ENCODE peak calls at places on chromosomes 3 and 15, in six cellular contexts. One of them, this sample, is unnamed.

GRCh38 chr15:25864966-25865365 is 1.8 kb upstream of the ATP10A start:
- DNase-seq in K562: no peak
- DNase-seq in fibroblast of pulmonary artery: no peak
- DNase-seq in uterus: no peak
- DNase-seq in PC-9: no peak
- DNase-seq in endothelial cell: no peak
- DNase-seq in this sample: no peak

GRCh38 chr3:54424283-54424682 is 301.9 kb downstream of the CACNA2D3 start:
- DNase-seq in endothelial cell: no peak
- DNase-seq in PC-9: no peak
- DNase-seq in fibroblast of pulmonary artery: no peak
- DNase-seq in K562: no peak
- DNase-seq in uterus: no peak
- DNase-seq in this sample: no peak

GRCh38 chr15:49036650-49037545 is 9.3 kb downstream of the SECISBP2L start:
- DNase-seq in endothelial cell: no peak
- DNase-seq in PC-9: no peak
- DNase-seq in fibroblast of pulmonary artery: peak
- DNase-seq in K562: no peak
- DNase-seq in uterus: no peak
- DNase-seq in this sample: no peak

GRCh38 chr3:184773341-184774186 is 38.4 kb upstream of the VPS8 start:
- DNase-seq in endothelial cell: no peak
- DNase-seq in fibroblast of pulmonary artery: no peak
- DNase-seq in K562: no peak
- DNase-seq in PC-9: no peak
- DNase-seq in uterus: peak
- DNase-seq in this sample: no peak

GRCh38 chr3:35383719-35384555 is 255.4 kb upstream of the ARPP21 start:
- DNase-seq in PC-9: no peak
- DNase-seq in K562: no peak
- DNase-seq in uterus: no peak
- DNase-seq in fibroblast of pulmonary artery: peak
- DNase-seq in endothelial cell: no peak
- DNase-seq in this sample: no peak

GRCh38 chr3:46416134-46417119 is 9.4 kb downstream of the CCRL2 start:
- DNase-seq in PC-9: no peak
- DNase-seq in uterus: no peak
- DNase-seq in endothelial cell: no peak
- DNase-seq in K562: peak
- DNase-seq in fibroblast of pulmonary artery: no peak
- DNase-seq in this sample: no peak

GRCh38 chr3:45665101-45665572 is 24.1 kb upstream of the SACM1L start:
- DNase-seq in fibroblast of pulmonary artery: peak
- DNase-seq in uterus: no peak
- DNase-seq in K562: peak
- DNase-seq in endothelial cell: peak
- DNase-seq in PC-9: no peak
- DNase-seq in this sample: no peak

GRCh38 chr3:31772781-31773180 is 208.3 kb downstream of the OSBPL10 start:
- DNase-seq in endothelial cell: no peak
- DNase-seq in PC-9: no peak
- DNase-seq in fibroblast of pulmonary artery: no peak
- DNase-seq in uterus: no peak
- DNase-seq in K562: no peak
- DNase-seq in this sample: no peak

GRCh38 chr3:31275583-31275982 is 257.1 kb upstream of the STT3B start:
- DNase-seq in fibroblast of pulmonary artery: no peak
- DNase-seq in uterus: no peak
- DNase-seq in K562: no peak
- DNase-seq in endothelial cell: no peak
- DNase-seq in PC-9: peak
- DNase-seq in this sample: no peak

GRCh38 chr3:58900372-58900771 is 149.5 kb downstream of the CFAP20DC start:
- DNase-seq in fibroblast of pulmonary artery: no peak
- DNase-seq in PC-9: no peak
- DNase-seq in K562: no peak
- DNase-seq in uterus: no peak
- DNase-seq in endothelial cell: no peak
- DNase-seq in this sample: no peak

GRCh38 chr3:9349321-9350117 is 13.3 kb upstream of the THUMPD3 start:
- DNase-seq in endothelial cell: no peak
- DNase-seq in uterus: no peak
- DNase-seq in PC-9: peak
- DNase-seq in K562: no peak
- DNase-seq in fibroblast of pulmonary artery: peak
- DNase-seq in this sample: no peak

GRCh38 chr3:64456674-64457073 is 231.1 kb downstream of the ADAMTS9 start:
- DNase-seq in endothelial cell: no peak
- DNase-seq in uterus: no peak
- DNase-seq in fibroblast of pulmonary artery: no peak
- DNase-seq in K562: no peak
- DNase-seq in PC-9: no peak
- DNase-seq in this sample: no peak

GRCh38 chr3:195440379-195440778 is 2.4 kb downstream of the ACAP2 start:
- DNase-seq in fibroblast of pulmonary artery: no peak
- DNase-seq in uterus: no peak
- DNase-seq in K562: no peak
- DNase-seq in PC-9: no peak
- DNase-seq in endothelial cell: no peak
- DNase-seq in this sample: no peak

GRCh38 chr15:77542491-77543001 is 90.2 kb downstream of the LINGO1 start:
- DNase-seq in K562: no peak
- DNase-seq in endothelial cell: no peak
- DNase-seq in uterus: no peak
- DNase-seq in PC-9: no peak
- DNase-seq in fibroblast of pulmonary artery: peak
- DNase-seq in this sample: no peak

GRCh38 chr3:187183210-187183862 is 13.9 kb upstream of the RTP1 start:
- DNase-seq in endothelial cell: no peak
- DNase-seq in fibroblast of pulmonary artery: no peak
- DNase-seq in K562: no peak
- DNase-seq in uterus: no peak
- DNase-seq in PC-9: no peak
- DNase-seq in this sample: no peak

GRCh38 chr3:29582310-29582709 is 301.4 kb downstream of the RBMS3 start:
- DNase-seq in uterus: no peak
- DNase-seq in fibroblast of pulmonary artery: no peak
- DNase-seq in K562: no peak
- DNase-seq in PC-9: no peak
- DNase-seq in endothelial cell: no peak
- DNase-seq in this sample: no peak

GRCh38 chr3:125121246-125122010 is 65.6 kb upstream of the HEG1 start:
- DNase-seq in PC-9: no peak
- DNase-seq in uterus: no peak
- DNase-seq in fibroblast of pulmonary artery: no peak
- DNase-seq in K562: no peak
- DNase-seq in endothelial cell: no peak
- DNase-seq in this sample: no peak

DNA sequence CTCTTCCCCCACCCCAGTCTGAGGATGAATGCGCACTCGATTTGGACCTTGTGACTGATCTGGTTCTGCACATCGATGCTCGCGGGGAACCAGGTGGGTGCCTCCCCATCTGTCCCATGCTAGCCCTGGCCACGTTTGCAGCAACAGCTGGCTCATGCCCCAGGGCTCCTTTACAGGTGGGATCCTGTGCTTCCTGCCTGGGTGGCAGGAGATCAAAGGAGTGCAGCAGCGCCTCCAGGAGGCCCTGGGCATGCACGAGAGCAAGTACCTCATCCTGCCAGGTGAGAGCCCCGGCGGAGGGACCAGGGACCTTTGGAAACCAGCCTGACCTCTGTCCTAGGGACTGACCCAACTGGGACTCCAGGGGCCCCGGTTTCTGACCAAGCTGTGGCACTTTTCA is 44.3 kb downstream of the DHX30 start:
- DNase-seq in PC-9: no peak
- DNase-seq in uterus: no peak
- DNase-seq in fibroblast of pulmonary artery: no peak
- DNase-seq in endothelial cell: no peak
- DNase-seq in K562: no peak
- DNase-seq in this sample: no peak
- TF ChIP-seq CTCF in PC-9: no peak
- TF ChIP-seq CTCF in uterus: no peak
- TF ChIP-seq CTCF in fibroblast of pulmonary artery: no peak
- TF ChIP-seq CTCF in endothelial cell: no peak
- TF ChIP-seq CTCF in K562: no peak
- TF ChIP-seq CTCF in this sample: no peak

GRCh38 chr15:59360305-59360704 is 12.4 kb downstream of the MYO1E start:
- DNase-seq in PC-9: no peak
- DNase-seq in fibroblast of pulmonary artery: no peak
- DNase-seq in uterus: no peak
- DNase-seq in K562: peak
- DNase-seq in endothelial cell: no peak
- DNase-seq in this sample: no peak
- TF ChIP-seq CTCF in PC-9: peak
- TF ChIP-seq CTCF in fibroblast of pulmonary artery: peak
- TF ChIP-seq CTCF in uterus: no peak
- TF ChIP-seq CTCF in K562: no peak
- TF ChIP-seq CTCF in endothelial cell: peak
- TF ChIP-seq CTCF in this sample: peak

GRCh38 chr15:37138586-37138985 is 38.2 kb upstream of the MEIS2 start:
- DNase-seq in K562: no peak
- DNase-seq in uterus: no peak
- DNase-seq in PC-9: no peak
- DNase-seq in fibroblast of pulmonary artery: no peak
- DNase-seq in endothelial cell: no peak
- DNase-seq in this sample: no peak
- TF ChIP-seq CTCF in K562: no peak
- TF ChIP-seq CTCF in uterus: no peak
- TF ChIP-seq CTCF in PC-9: no peak
- TF ChIP-seq CTCF in fibroblast of pulmonary artery: no peak
- TF ChIP-seq CTCF in endothelial cell: no peak
- TF ChIP-seq CTCF in this sample: no peak

GRCh38 chr15:44545934-44546802 is 9.2 kb downstream of the EIF3J start:
- DNase-seq in fibroblast of pulmonary artery: peak
- DNase-seq in endothelial cell: no peak
- DNase-seq in K562: no peak
- DNase-seq in PC-9: no peak
- DNase-seq in uterus: no peak
- DNase-seq in this sample: no peak

GRCh38 chr15:44554934-44555723 is 18.2 kb downstream of the EIF3J start:
- DNase-seq in uterus: no peak
- DNase-seq in endothelial cell: no peak
- DNase-seq in K562: no peak
- DNase-seq in fibroblast of pulmonary artery: no peak
- DNase-seq in PC-9: no peak
- DNase-seq in this sample: no peak

GRCh38 chr15:44550256-44550655 is 13.3 kb downstream of the EIF3J start:
- DNase-seq in PC-9: no peak
- DNase-seq in uterus: no peak
- DNase-seq in endothelial cell: no peak
- DNase-seq in K562: no peak
- DNase-seq in fibroblast of pulmonary artery: peak
- DNase-seq in this sample: no peak

GRCh38 chr15:44550734-44551133 is 13.8 kb downstream of the EIF3J start:
- DNase-seq in endothelial cell: no peak
- DNase-seq in K562: no peak
- DNase-seq in fibroblast of pulmonary artery: no peak
- DNase-seq in PC-9: no peak
- DNase-seq in uterus: no peak
- DNase-seq in this sample: no peak
- TF ChIP-seq CTCF in endothelial cell: no peak
- TF ChIP-seq CTCF in K562: no peak
- TF ChIP-seq CTCF in fibroblast of pulmonary artery: no peak
- TF ChIP-seq CTCF in PC-9: no peak
- TF ChIP-seq CTCF in uterus: no peak
- TF ChIP-seq CTCF in this sample: no peak

GRCh38 chr15:78811124-78811824 is at the start of gene ADAMTS7:
- DNase-seq in uterus: peak
- DNase-seq in endothelial cell: peak
- DNase-seq in fibroblast of pulmonary artery: peak
- DNase-seq in PC-9: peak
- DNase-seq in K562: peak
- DNase-seq in this sample: peak
- TF ChIP-seq CTCF in uterus: peak
- TF ChIP-seq CTCF in endothelial cell: peak
- TF ChIP-seq CTCF in fibroblast of pulmonary artery: peak
- TF ChIP-seq CTCF in PC-9: peak
- TF ChIP-seq CTCF in K562: peak
- TF ChIP-seq CTCF in this sample: peak